ENCODE peak calls at places on chromosomes 7 and 10, in eight cellular contexts. One of them, this sample, is unnamed.

GRCh38 chr10:30125484-30125883 is 66.1 kb upstream of the JCAD start:
- DNase-seq in sigmoid colon: no peak
- DNase-seq in Panc1: no peak
- DNase-seq in PC-3: no peak
- DNase-seq in cardiac muscle cell: no peak
- DNase-seq in astrocyte: no peak
- DNase-seq in psoas muscle: no peak
- DNase-seq in esophagus squamous epithelium: no peak
- DNase-seq in this sample: no peak

GRCh38 chr7:105246195-105247078 is 142.3 kb downstream of the SRPK2 start:
- DNase-seq in cardiac muscle cell: no peak
- DNase-seq in sigmoid colon: no peak
- DNase-seq in Panc1: no peak
- DNase-seq in astrocyte: no peak
- DNase-seq in psoas muscle: no peak
- DNase-seq in PC-3: no peak
- DNase-seq in esophagus squamous epithelium: no peak
- DNase-seq in this sample: no peak

GRCh38 chr7:143285454-143285756 is 647 bp downstream of the TMEM139 start:
- DNase-seq in cardiac muscle cell: no peak
- DNase-seq in esophagus squamous epithelium: no peak
- DNase-seq in PC-3: peak
- DNase-seq in Panc1: no peak
- DNase-seq in sigmoid colon: no peak
- DNase-seq in astrocyte: no peak
- DNase-seq in psoas muscle: no peak
- DNase-seq in this sample: no peak

GRCh38 chr10:52187521-52188258 is 126.4 kb upstream of the DKK1 start:
- DNase-seq in cardiac muscle cell: no peak
- DNase-seq in astrocyte: no peak
- DNase-seq in Panc1: no peak
- DNase-seq in esophagus squamous epithelium: no peak
- DNase-seq in sigmoid colon: no peak
- DNase-seq in psoas muscle: no peak
- DNase-seq in PC-3: peak
- DNase-seq in this sample: no peak

GRCh38 chr7:149289262-149289661 is 27.3 kb downstream of the ZNF783 start:
- DNase-seq in Panc1: no peak
- DNase-seq in astrocyte: no peak
- DNase-seq in esophagus squamous epithelium: no peak
- DNase-seq in sigmoid colon: no peak
- DNase-seq in PC-3: no peak
- DNase-seq in psoas muscle: no peak
- DNase-seq in cardiac muscle cell: no peak
- DNase-seq in this sample: no peak

GRCh38 chr7:111138196-111138569 is 47.3 kb downstream of the LRRN3 start:
- DNase-seq in Panc1: peak
- DNase-seq in cardiac muscle cell: no peak
- DNase-seq in esophagus squamous epithelium: no peak
- DNase-seq in psoas muscle: peak
- DNase-seq in PC-3: peak
- DNase-seq in astrocyte: peak
- DNase-seq in sigmoid colon: no peak
- DNase-seq in this sample: peak

GRCh38 chr7:108358553-108358952 is 97.7 kb downstream of the NRCAM start:
- DNase-seq in Panc1: peak
- DNase-seq in psoas muscle: no peak
- DNase-seq in cardiac muscle cell: no peak
- DNase-seq in sigmoid colon: no peak
- DNase-seq in esophagus squamous epithelium: no peak
- DNase-seq in PC-3: peak
- DNase-seq in astrocyte: peak
- DNase-seq in this sample: no peak

GRCh38 chr10:95480102-95480900 is 80.9 kb downstream of the SORBS1 start:
- DNase-seq in Panc1: no peak
- DNase-seq in esophagus squamous epithelium: no peak
- DNase-seq in sigmoid colon: peak
- DNase-seq in PC-3: no peak
- DNase-seq in astrocyte: no peak
- DNase-seq in cardiac muscle cell: no peak
- DNase-seq in psoas muscle: peak
- DNase-seq in this sample: no peak

GRCh38 chr7:128100949-128101713 is 69.9 kb upstream of the LRRC4 start:
- DNase-seq in astrocyte: no peak
- DNase-seq in sigmoid colon: no peak
- DNase-seq in esophagus squamous epithelium: no peak
- DNase-seq in cardiac muscle cell: no peak
- DNase-seq in Panc1: no peak
- DNase-seq in PC-3: no peak
- DNase-seq in psoas muscle: peak
- DNase-seq in this sample: no peak

GRCh38 chr10:85900060-85900459 is 466.5 kb downstream of the GRID1 start:
- DNase-seq in psoas muscle: no peak
- DNase-seq in esophagus squamous epithelium: no peak
- DNase-seq in cardiac muscle cell: no peak
- DNase-seq in PC-3: no peak
- DNase-seq in Panc1: no peak
- DNase-seq in astrocyte: no peak
- DNase-seq in sigmoid colon: no peak
- DNase-seq in this sample: no peak

GRCh38 chr7:44280993-44281721 is 44.2 kb downstream of the CAMK2B start:
- DNase-seq in PC-3: no peak
- DNase-seq in cardiac muscle cell: no peak
- DNase-seq in sigmoid colon: peak
- DNase-seq in astrocyte: no peak
- DNase-seq in Panc1: no peak
- DNase-seq in esophagus squamous epithelium: no peak
- DNase-seq in psoas muscle: peak
- DNase-seq in this sample: no peak

GRCh38 chr7:33185786-33186185 is 56.4 kb downstream of the BBS9 start:
- DNase-seq in astrocyte: peak
- DNase-seq in Panc1: peak
- DNase-seq in esophagus squamous epithelium: no peak
- DNase-seq in sigmoid colon: no peak
- DNase-seq in cardiac muscle cell: peak
- DNase-seq in PC-3: peak
- DNase-seq in psoas muscle: no peak
- DNase-seq in this sample: peak

GRCh38 chr7:128444242-128444641 is 11.4 kb upstream of the HILPDA start:
- DNase-seq in astrocyte: no peak
- DNase-seq in psoas muscle: no peak
- DNase-seq in PC-3: no peak
- DNase-seq in esophagus squamous epithelium: no peak
- DNase-seq in cardiac muscle cell: no peak
- DNase-seq in sigmoid colon: no peak
- DNase-seq in Panc1: no peak
- DNase-seq in this sample: no peak

GRCh38 chr10:130812381-130813148 is 499.0 kb downstream of the TCERG1L start:
- DNase-seq in cardiac muscle cell: no peak
- DNase-seq in PC-3: no peak
- DNase-seq in Panc1: no peak
- DNase-seq in sigmoid colon: no peak
- DNase-seq in psoas muscle: no peak
- DNase-seq in esophagus squamous epithelium: no peak
- DNase-seq in astrocyte: no peak
- DNase-seq in this sample: no peak

GRCh38 chr10:118272090-118272775 is 69.9 kb downstream of the FAM204A start:
- DNase-seq in esophagus squamous epithelium: no peak
- DNase-seq in PC-3: no peak
- DNase-seq in psoas muscle: no peak
- DNase-seq in astrocyte: peak
- DNase-seq in Panc1: no peak
- DNase-seq in sigmoid colon: peak
- DNase-seq in cardiac muscle cell: peak
- DNase-seq in this sample: no peak

GRCh38 chr10:84842593-84842992 is 514.2 kb downstream of the CCSER2 start:
- DNase-seq in psoas muscle: no peak
- DNase-seq in PC-3: no peak
- DNase-seq in sigmoid colon: no peak
- DNase-seq in astrocyte: no peak
- DNase-seq in esophagus squamous epithelium: no peak
- DNase-seq in cardiac muscle cell: no peak
- DNase-seq in Panc1: no peak
- DNase-seq in this sample: no peak

GRCh38 chr10:113019692-113020424 is 69.8 kb downstream of the TCF7L2 start:
- DNase-seq in sigmoid colon: peak
- DNase-seq in psoas muscle: no peak
- DNase-seq in astrocyte: no peak
- DNase-seq in Panc1: no peak
- DNase-seq in PC-3: no peak
- DNase-seq in cardiac muscle cell: peak
- DNase-seq in esophagus squamous epithelium: no peak
- DNase-seq in this sample: no peak

GRCh38 chr10:13526952-13527863 is 1.6 kb downstream of the BEND7 start:
- DNase-seq in cardiac muscle cell: no peak
- DNase-seq in Panc1: no peak
- DNase-seq in PC-3: peak
- DNase-seq in astrocyte: peak
- DNase-seq in psoas muscle: no peak
- DNase-seq in esophagus squamous epithelium: no peak
- DNase-seq in sigmoid colon: no peak
- DNase-seq in this sample: peak

GRCh38 chr7:1694551-1694950 is 24.5 kb downstream of the ELFN1 start:
- DNase-seq in astrocyte: no peak
- DNase-seq in cardiac muscle cell: peak
- DNase-seq in esophagus squamous epithelium: no peak
- DNase-seq in psoas muscle: peak
- DNase-seq in sigmoid colon: peak
- DNase-seq in Panc1: no peak
- DNase-seq in PC-3: no peak
- DNase-seq in this sample: no peak

GRCh38 chr7:24701899-24702235 is 55.4 kb downstream of the GSDME start:
- DNase-seq in Panc1: no peak
- DNase-seq in PC-3: no peak
- DNase-seq in psoas muscle: no peak
- DNase-seq in sigmoid colon: no peak
- DNase-seq in esophagus squamous epithelium: no peak
- DNase-seq in astrocyte: no peak
- DNase-seq in cardiac muscle cell: no peak
- DNase-seq in this sample: no peak

GRCh38 chr10:69018613-69019012 is 30.0 kb downstream of the KIFBP start:
- DNase-seq in esophagus squamous epithelium: no peak
- DNase-seq in Panc1: no peak
- DNase-seq in psoas muscle: no peak
- DNase-seq in PC-3: no peak
- DNase-seq in cardiac muscle cell: no peak
- DNase-seq in astrocyte: no peak
- DNase-seq in sigmoid colon: no peak
- DNase-seq in this sample: no peak

GRCh38 chr10:131882590-131883451 is 18.0 kb upstream of the PPP2R2D start:
- DNase-seq in astrocyte: no peak
- DNase-seq in cardiac muscle cell: no peak
- DNase-seq in psoas muscle: no peak
- DNase-seq in PC-3: no peak
- DNase-seq in sigmoid colon: no peak
- DNase-seq in Panc1: no peak
- DNase-seq in esophagus squamous epithelium: no peak
- DNase-seq in this sample: no peak

GRCh38 chr7:78146546-78146945 is 348.0 kb downstream of the PHTF2 start:
- DNase-seq in PC-3: no peak
- DNase-seq in astrocyte: no peak
- DNase-seq in cardiac muscle cell: no peak
- DNase-seq in Panc1: no peak
- DNase-seq in sigmoid colon: no peak
- DNase-seq in psoas muscle: no peak
- DNase-seq in esophagus squamous epithelium: no peak
- DNase-seq in this sample: no peak

GRCh38 chr7:99424932-99425730 is 13.5 kb downstream of the PTCD1 start:
- DNase-seq in sigmoid colon: no peak
- DNase-seq in psoas muscle: no peak
- DNase-seq in astrocyte: no peak
- DNase-seq in esophagus squamous epithelium: no peak
- DNase-seq in Panc1: no peak
- DNase-seq in PC-3: no peak
- DNase-seq in cardiac muscle cell: no peak
- DNase-seq in this sample: no peak

GRCh38 chr7:94620703-94621118 is 35.2 kb downstream of the SGCE start:
- DNase-seq in PC-3: peak
- DNase-seq in esophagus squamous epithelium: no peak
- DNase-seq in sigmoid colon: peak
- DNase-seq in psoas muscle: peak
- DNase-seq in astrocyte: peak
- DNase-seq in cardiac muscle cell: peak
- DNase-seq in Panc1: peak
- DNase-seq in this sample: peak

GRCh38 chr7:81926154-81926553 is 156.3 kb upstream of the HGF start:
- DNase-seq in psoas muscle: no peak
- DNase-seq in sigmoid colon: no peak
- DNase-seq in Panc1: no peak
- DNase-seq in PC-3: no peak
- DNase-seq in astrocyte: peak
- DNase-seq in cardiac muscle cell: no peak
- DNase-seq in esophagus squamous epithelium: no peak
- DNase-seq in this sample: no peak
- H3K4me3 ChIP-seq in psoas muscle: no peak
- H3K4me3 ChIP-seq in sigmoid colon: no peak
- H3K4me3 ChIP-seq in Panc1: no peak
- H3K4me3 ChIP-seq in PC-3: no peak
- H3K4me3 ChIP-seq in astrocyte: no peak
- H3K4me3 ChIP-seq in cardiac muscle cell: no peak
- H3K4me3 ChIP-seq in esophagus squamous epithelium: no peak
- H3K4me3 ChIP-seq in this sample: no peak

GRCh38 chr7:151850484-151851159 is 26.3 kb downstream of the PRKAG2 start:
- DNase-seq in sigmoid colon: no peak
- DNase-seq in cardiac muscle cell: no peak
- DNase-seq in psoas muscle: peak
- DNase-seq in PC-3: no peak
- DNase-seq in astrocyte: no peak
- DNase-seq in Panc1: no peak
- DNase-seq in esophagus squamous epithelium: no peak
- DNase-seq in this sample: no peak
- H3K4me3 ChIP-seq in sigmoid colon: no peak
- H3K4me3 ChIP-seq in cardiac muscle cell: no peak
- H3K4me3 ChIP-seq in psoas muscle: no peak
- H3K4me3 ChIP-seq in PC-3: no peak
- H3K4me3 ChIP-seq in astrocyte: no peak
- H3K4me3 ChIP-seq in Panc1: no peak
- H3K4me3 ChIP-seq in esophagus squamous epithelium: peak
- H3K4me3 ChIP-seq in this sample: no peak

GRCh38 chr10:784759-785538 is 95.5 kb upstream of the DIP2C start:
- DNase-seq in psoas muscle: peak
- DNase-seq in cardiac muscle cell: peak
- DNase-seq in sigmoid colon: peak
- DNase-seq in esophagus squamous epithelium: no peak
- DNase-seq in Panc1: no peak
- DNase-seq in PC-3: peak
- DNase-seq in astrocyte: peak
- DNase-seq in this sample: peak
- H3K4me3 ChIP-seq in psoas muscle: peak
- H3K4me3 ChIP-seq in cardiac muscle cell: peak
- H3K4me3 ChIP-seq in sigmoid colon: peak
- H3K4me3 ChIP-seq in esophagus squamous epithelium: peak
- H3K4me3 ChIP-seq in Panc1: peak
- H3K4me3 ChIP-seq in PC-3: peak
- H3K4me3 ChIP-seq in astrocyte: peak
- H3K4me3 ChIP-seq in this sample: peak

GRCh38 chr7:91043924-91044660 is 220.1 kb upstream of the FZD1 start:
- DNase-seq in cardiac muscle cell: no peak
- DNase-seq in esophagus squamous epithelium: no peak
- DNase-seq in astrocyte: no peak
- DNase-seq in PC-3: no peak
- DNase-seq in sigmoid colon: no peak
- DNase-seq in psoas muscle: no peak
- DNase-seq in Panc1: no peak
- DNase-seq in this sample: no peak
- H3K4me3 ChIP-seq in cardiac muscle cell: no peak
- H3K4me3 ChIP-seq in esophagus squamous epithelium: no peak
- H3K4me3 ChIP-seq in astrocyte: no peak
- H3K4me3 ChIP-seq in PC-3: no peak
- H3K4me3 ChIP-seq in sigmoid colon: no peak
- H3K4me3 ChIP-seq in psoas muscle: no peak
- H3K4me3 ChIP-seq in Panc1: no peak
- H3K4me3 ChIP-seq in this sample: no peak

GRCh38 chr7:32068411-32068905 is 1.7 kb downstream of the PDE1C start:
- DNase-seq in astrocyte: no peak
- DNase-seq in esophagus squamous epithelium: no peak
- DNase-seq in PC-3: no peak
- DNase-seq in sigmoid colon: no peak
- DNase-seq in cardiac muscle cell: no peak
- DNase-seq in Panc1: no peak
- DNase-seq in psoas muscle: no peak
- DNase-seq in this sample: no peak
- H3K4me3 ChIP-seq in astrocyte: peak
- H3K4me3 ChIP-seq in esophagus squamous epithelium: peak
- H3K4me3 ChIP-seq in PC-3: no peak
- H3K4me3 ChIP-seq in sigmoid colon: peak
- H3K4me3 ChIP-seq in cardiac muscle cell: no peak
- H3K4me3 ChIP-seq in Panc1: no peak
- H3K4me3 ChIP-seq in psoas muscle: no peak
- H3K4me3 ChIP-seq in this sample: no peak